ENCODE peak calls at places on chromosomes 6 and 20, in nine cellular contexts. One of them, this sample, is unnamed.

GRCh38 chr6:2865270-2866182 is 23.9 kb upstream of the SERPINB1 start:
- DNase-seq in occipital lobe: no peak
- DNase-seq in T-helper 2 cell: no peak
- DNase-seq in endodermal cell: peak; percentile 45
- DNase-seq in effector CD4-positive, alpha-beta T cell: no peak
- DNase-seq in RPMI8226: no peak
- DNase-seq in CD4-positive, alpha-beta T cell: no peak
- DNase-seq in tibial artery: no peak
- DNase-seq in GM23338: peak; percentile 54
- DNase-seq in this sample: no peak

GRCh38 chr20:62352402-62353288 is 14.5 kb downstream of the LAMA5 start:
- DNase-seq in occipital lobe: peak; percentile 57
- DNase-seq in T-helper 2 cell: no peak
- DNase-seq in endodermal cell: no peak
- DNase-seq in effector CD4-positive, alpha-beta T cell: no peak
- DNase-seq in RPMI8226: no peak
- DNase-seq in CD4-positive, alpha-beta T cell: no peak
- DNase-seq in tibial artery: peak; percentile 68
- DNase-seq in GM23338: no peak
- DNase-seq in this sample: no peak

GRCh38 chr6:7629321-7629720 is 39.3 kb downstream of the SNRNP48 start:
- DNase-seq in occipital lobe: no peak
- DNase-seq in T-helper 2 cell: no peak
- DNase-seq in endodermal cell: no peak
- DNase-seq in effector CD4-positive, alpha-beta T cell: no peak
- DNase-seq in RPMI8226: no peak
- DNase-seq in CD4-positive, alpha-beta T cell: no peak
- DNase-seq in tibial artery: no peak
- DNase-seq in GM23338: no peak
- DNase-seq in this sample: no peak

GRCh38 chr20:61357119-61357518 is 105.1 kb downstream of the CDH4 start:
- DNase-seq in occipital lobe: no peak
- DNase-seq in T-helper 2 cell: no peak
- DNase-seq in endodermal cell: no peak
- DNase-seq in effector CD4-positive, alpha-beta T cell: no peak
- DNase-seq in RPMI8226: no peak
- DNase-seq in CD4-positive, alpha-beta T cell: no peak
- DNase-seq in tibial artery: no peak
- DNase-seq in GM23338: no peak
- DNase-seq in this sample: no peak

GRCh38 chr6:169702640-169703246 is 817 bp downstream of the C6orf120 start:
- DNase-seq in occipital lobe: no peak
- DNase-seq in T-helper 2 cell: peak; percentile 67
- DNase-seq in endodermal cell: peak; percentile 80
- DNase-seq in effector CD4-positive, alpha-beta T cell: peak; percentile 26
- DNase-seq in RPMI8226: peak; percentile 48
- DNase-seq in CD4-positive, alpha-beta T cell: peak; percentile 50
- DNase-seq in tibial artery: no peak
- DNase-seq in GM23338: peak; percentile 44
- DNase-seq in this sample: peak; percentile 23

GRCh38 chr6:98835149-98836024 is 1.0 kb downstream of the POU3F2 start:
- DNase-seq in occipital lobe: no peak
- DNase-seq in T-helper 2 cell: peak; percentile 49
- DNase-seq in endodermal cell: peak; percentile 81
- DNase-seq in effector CD4-positive, alpha-beta T cell: no peak
- DNase-seq in RPMI8226: peak; percentile 24
- DNase-seq in CD4-positive, alpha-beta T cell: no peak
- DNase-seq in tibial artery: no peak
- DNase-seq in GM23338: peak; percentile 61
- DNase-seq in this sample: no peak

GRCh38 chr20:36819662-36820061 is 46.1 kb upstream of the DSN1 start:
- DNase-seq in occipital lobe: no peak
- DNase-seq in T-helper 2 cell: no peak
- DNase-seq in endodermal cell: peak; percentile 71
- DNase-seq in effector CD4-positive, alpha-beta T cell: no peak
- DNase-seq in RPMI8226: peak; percentile 83
- DNase-seq in CD4-positive, alpha-beta T cell: no peak
- DNase-seq in tibial artery: no peak
- DNase-seq in GM23338: peak; percentile 45
- DNase-seq in this sample: no peak

GRCh38 chr20:4867036-4867435 is 134.3 kb downstream of the SLC23A2 start:
- DNase-seq in occipital lobe: no peak
- DNase-seq in T-helper 2 cell: peak; percentile 6
- DNase-seq in endodermal cell: no peak
- DNase-seq in effector CD4-positive, alpha-beta T cell: no peak
- DNase-seq in RPMI8226: no peak
- DNase-seq in CD4-positive, alpha-beta T cell: no peak
- DNase-seq in tibial artery: no peak
- DNase-seq in GM23338: no peak
- DNase-seq in this sample: no peak

GRCh38 chr6:14882394-14883073 is 363.3 kb upstream of the JARID2 start:
- DNase-seq in occipital lobe: no peak
- DNase-seq in T-helper 2 cell: no peak
- DNase-seq in endodermal cell: no peak
- DNase-seq in effector CD4-positive, alpha-beta T cell: no peak
- DNase-seq in RPMI8226: no peak
- DNase-seq in CD4-positive, alpha-beta T cell: no peak
- DNase-seq in tibial artery: no peak
- DNase-seq in GM23338: no peak
- DNase-seq in this sample: no peak

GRCh38 chr20:36825374-36826104 is 50.4 kb upstream of the TLDC2 start:
- DNase-seq in occipital lobe: no peak
- DNase-seq in T-helper 2 cell: no peak
- DNase-seq in endodermal cell: no peak
- DNase-seq in effector CD4-positive, alpha-beta T cell: no peak
- DNase-seq in RPMI8226: no peak
- DNase-seq in CD4-positive, alpha-beta T cell: no peak
- DNase-seq in tibial artery: no peak
- DNase-seq in GM23338: peak; percentile 35
- DNase-seq in this sample: no peak

GRCh38 chr20:22582386-22582959 is 1.9 kb downstream of the FOXA2 start:
- DNase-seq in occipital lobe: no peak
- DNase-seq in T-helper 2 cell: no peak
- DNase-seq in endodermal cell: peak; percentile 74
- DNase-seq in effector CD4-positive, alpha-beta T cell: no peak
- DNase-seq in RPMI8226: no peak
- DNase-seq in CD4-positive, alpha-beta T cell: no peak
- DNase-seq in tibial artery: no peak
- DNase-seq in GM23338: peak; percentile 48
- DNase-seq in this sample: no peak

GRCh38 chr6:109305028-109305427 is 77.2 kb downstream of the CD164 start:
- DNase-seq in occipital lobe: no peak
- DNase-seq in T-helper 2 cell: no peak
- DNase-seq in endodermal cell: no peak
- DNase-seq in effector CD4-positive, alpha-beta T cell: no peak
- DNase-seq in RPMI8226: no peak
- DNase-seq in CD4-positive, alpha-beta T cell: no peak
- DNase-seq in tibial artery: no peak
- DNase-seq in GM23338: no peak
- DNase-seq in this sample: no peak

GRCh38 chr6:156474507-156475120 is 302.6 kb upstream of the ARID1B start:
- DNase-seq in occipital lobe: no peak
- DNase-seq in T-helper 2 cell: peak; percentile 29
- DNase-seq in endodermal cell: no peak
- DNase-seq in effector CD4-positive, alpha-beta T cell: no peak
- DNase-seq in RPMI8226: no peak
- DNase-seq in CD4-positive, alpha-beta T cell: no peak
- DNase-seq in tibial artery: no peak
- DNase-seq in GM23338: no peak
- DNase-seq in this sample: no peak

GRCh38 chr6:165895421-165896165 is 232.6 kb upstream of the PDE10A start:
- DNase-seq in occipital lobe: no peak
- DNase-seq in T-helper 2 cell: no peak
- DNase-seq in endodermal cell: peak; percentile 50
- DNase-seq in effector CD4-positive, alpha-beta T cell: no peak
- DNase-seq in RPMI8226: no peak
- DNase-seq in CD4-positive, alpha-beta T cell: no peak
- DNase-seq in tibial artery: no peak
- DNase-seq in GM23338: no peak
- DNase-seq in this sample: no peak

GRCh38 chr6:26330835-26331808 is 33.9 kb upstream of the BTN3A2 start:
- DNase-seq in occipital lobe: no peak
- DNase-seq in T-helper 2 cell: peak; percentile 61
- DNase-seq in endodermal cell: peak; percentile 86
- DNase-seq in effector CD4-positive, alpha-beta T cell: no peak
- DNase-seq in RPMI8226: peak; percentile 89
- DNase-seq in CD4-positive, alpha-beta T cell: peak; percentile 41
- DNase-seq in tibial artery: no peak
- DNase-seq in GM23338: peak; percentile 73
- DNase-seq in this sample: peak; percentile 22

GRCh38 chr20:21237956-21238355 is 65.2 kb upstream of the XRN2 start:
- DNase-seq in occipital lobe: no peak
- DNase-seq in T-helper 2 cell: no peak
- DNase-seq in endodermal cell: no peak
- DNase-seq in effector CD4-positive, alpha-beta T cell: no peak
- DNase-seq in RPMI8226: no peak
- DNase-seq in CD4-positive, alpha-beta T cell: no peak
- DNase-seq in tibial artery: no peak
- DNase-seq in GM23338: no peak
- DNase-seq in this sample: no peak

GRCh38 chr6:124719951-124720350 is 242.3 kb upstream of the RNF217 start:
- DNase-seq in occipital lobe: no peak
- DNase-seq in T-helper 2 cell: no peak
- DNase-seq in endodermal cell: no peak
- DNase-seq in effector CD4-positive, alpha-beta T cell: no peak
- DNase-seq in RPMI8226: no peak
- DNase-seq in CD4-positive, alpha-beta T cell: no peak
- DNase-seq in tibial artery: no peak
- DNase-seq in GM23338: no peak
- DNase-seq in this sample: no peak

GRCh38 chr20:59925894-59926293 is 7.5 kb downstream of the SYCP2 start:
- DNase-seq in occipital lobe: no peak
- DNase-seq in T-helper 2 cell: no peak
- DNase-seq in endodermal cell: no peak
- DNase-seq in effector CD4-positive, alpha-beta T cell: no peak
- DNase-seq in RPMI8226: no peak
- DNase-seq in CD4-positive, alpha-beta T cell: no peak
- DNase-seq in tibial artery: no peak
- DNase-seq in GM23338: no peak
- DNase-seq in this sample: no peak

GRCh38 chr20:53581444-53582311 is 12.0 kb downstream of the ZNF217 start:
- DNase-seq in occipital lobe: no peak
- DNase-seq in T-helper 2 cell: peak; percentile 62
- DNase-seq in endodermal cell: no peak
- DNase-seq in effector CD4-positive, alpha-beta T cell: no peak
- DNase-seq in RPMI8226: peak; percentile 89
- DNase-seq in CD4-positive, alpha-beta T cell: peak; percentile 36
- DNase-seq in tibial artery: peak; percentile 19
- DNase-seq in GM23338: no peak
- DNase-seq in this sample: no peak

GRCh38 chr6:40441132-40441531 is 146.0 kb downstream of the LRFN2 start:
- DNase-seq in occipital lobe: no peak
- DNase-seq in T-helper 2 cell: no peak
- DNase-seq in endodermal cell: no peak
- DNase-seq in effector CD4-positive, alpha-beta T cell: no peak
- DNase-seq in RPMI8226: no peak
- DNase-seq in CD4-positive, alpha-beta T cell: no peak
- DNase-seq in tibial artery: no peak
- DNase-seq in GM23338: no peak
- DNase-seq in this sample: no peak

GRCh38 chr6:99013145-99013544 is 65.4 kb upstream of the FBXL4 start:
- DNase-seq in occipital lobe: no peak
- DNase-seq in T-helper 2 cell: no peak
- DNase-seq in endodermal cell: no peak
- DNase-seq in effector CD4-positive, alpha-beta T cell: no peak
- DNase-seq in RPMI8226: no peak
- DNase-seq in CD4-positive, alpha-beta T cell: no peak
- DNase-seq in tibial artery: no peak
- DNase-seq in GM23338: no peak
- DNase-seq in this sample: no peak

GRCh38 chr20:59193325-59193724 is 29.7 kb downstream of the ZNF831 start:
- DNase-seq in occipital lobe: no peak
- DNase-seq in T-helper 2 cell: no peak
- DNase-seq in endodermal cell: peak; percentile 32
- DNase-seq in effector CD4-positive, alpha-beta T cell: no peak
- DNase-seq in RPMI8226: no peak
- DNase-seq in CD4-positive, alpha-beta T cell: no peak
- DNase-seq in tibial artery: no peak
- DNase-seq in GM23338: no peak
- DNase-seq in this sample: no peak

GRCh38 chr20:53079883-53080282 is 107.7 kb downstream of the TSHZ2 start:
- DNase-seq in occipital lobe: no peak
- DNase-seq in T-helper 2 cell: no peak
- DNase-seq in endodermal cell: no peak
- DNase-seq in effector CD4-positive, alpha-beta T cell: no peak
- DNase-seq in RPMI8226: no peak
- DNase-seq in CD4-positive, alpha-beta T cell: no peak
- DNase-seq in tibial artery: no peak
- DNase-seq in GM23338: no peak
- DNase-seq in this sample: no peak

GRCh38 chr6:156497618-156498017 is 279.6 kb upstream of the ARID1B start:
- DNase-seq in occipital lobe: no peak
- DNase-seq in T-helper 2 cell: no peak
- DNase-seq in endodermal cell: no peak
- DNase-seq in effector CD4-positive, alpha-beta T cell: no peak
- DNase-seq in RPMI8226: no peak
- DNase-seq in CD4-positive, alpha-beta T cell: no peak
- DNase-seq in tibial artery: no peak
- DNase-seq in GM23338: no peak
- DNase-seq in this sample: no peak

GRCh38 chr20:2460752-2461424 is 9.7 kb downstream of the SNRPB start:
- DNase-seq in occipital lobe: no peak
- DNase-seq in T-helper 2 cell: no peak
- DNase-seq in endodermal cell: peak; percentile 5
- DNase-seq in effector CD4-positive, alpha-beta T cell: no peak
- DNase-seq in RPMI8226: no peak
- DNase-seq in CD4-positive, alpha-beta T cell: no peak
- DNase-seq in tibial artery: no peak
- DNase-seq in GM23338: no peak
- DNase-seq in this sample: no peak

GRCh38 chr20:9025643-9026042 is 43.2 kb upstream of the PLCB4 start:
- DNase-seq in occipital lobe: no peak
- DNase-seq in T-helper 2 cell: no peak
- DNase-seq in endodermal cell: no peak
- DNase-seq in effector CD4-positive, alpha-beta T cell: no peak
- DNase-seq in RPMI8226: no peak
- DNase-seq in CD4-positive, alpha-beta T cell: no peak
- DNase-seq in tibial artery: no peak
- DNase-seq in GM23338: no peak
- DNase-seq in this sample: no peak

GRCh38 chr20:56362833-56363413 is 4.1 kb downstream of the FAM210B start:
- DNase-seq in occipital lobe: no peak
- DNase-seq in T-helper 2 cell: no peak
- DNase-seq in endodermal cell: no peak
- DNase-seq in effector CD4-positive, alpha-beta T cell: no peak
- DNase-seq in RPMI8226: no peak
- DNase-seq in CD4-positive, alpha-beta T cell: no peak
- DNase-seq in tibial artery: no peak
- DNase-seq in GM23338: peak; percentile 31
- DNase-seq in this sample: no peak

This sample was measured in T-helper 17 cell.